ENCODE peak calls at places on chromosomes 1 and 21, in five cellular contexts. E, G, R, X and C are unnamed samples.

GRCh38 chr21:46069166-46069565 is 28.7 kb upstream of the COL6A2 start:
- DNase-seq in E (no peak), G (no peak), X (no peak), R (no peak), C (no peak)

GRCh38 chr1:244214009-244214967 is 163.2 kb downstream of the ZBTB18 start:
- DNase-seq in E (no peak), X (peak; percentile 55), G (peak; percentile 99), R (peak; percentile 57), C (peak; percentile 97)

GRCh38 chr1:229381234-229381633 is 38.4 kb upstream of the CCSAP start:
- DNase-seq in R (no peak), E (no peak), G (no peak), X (no peak), C (no peak)

GRCh38 chr1:23810818-23811420 is 10.4 kb upstream of the GALE start:
- DNase-seq in G (no peak), X (peak; percentile 63), E (peak; percentile 70), R (no peak), C (no peak)

GRCh38 chr1:207658408-207658807 is 13.5 kb downstream of the CR1L start:
- DNase-seq in R (no peak), X (no peak), E (no peak), G (no peak), C (no peak)

GRCh38 chr1:109993885-109994284 is 9.3 kb downstream of the AHCYL1 start:
- DNase-seq in R (no peak), G (no peak), E (no peak), X (no peak), C (no peak)

GRCh38 chr1:44515416-44515815 is 110.4 kb downstream of the RNF220 start:
- DNase-seq in R (peak; percentile 15), G (peak; percentile 21), E (no peak), X (no peak), C (no peak)

GRCh38 chr1:246483204-246483933 is 23.7 kb downstream of the SMYD3 start:
- DNase-seq in E (peak; percentile 26), G (no peak), R (no peak), X (no peak), C (no peak)

GRCh38 chr1:202088216-202088615 is 34.5 kb upstream of the GPR37L1 start:
- DNase-seq in R (no peak), G (no peak), X (peak; percentile 55), E (no peak), C (no peak)

GRCh38 chr1:20587639-20588017 is 1.3 kb upstream of the CDA start:
- DNase-seq in X (no peak), R (no peak), E (no peak), G (peak; percentile 43), C (no peak)

GRCh38 chr1:229169399-229169798 is 101.5 kb upstream of the RAB4A start:
- DNase-seq in E (no peak), G (no peak), R (no peak), X (no peak), C (no peak)

GRCh38 chr21:45152265-45152746 is 77.9 kb downstream of the ADARB1 start:
- DNase-seq in R (no peak), G (no peak), X (no peak), E (peak; percentile 72), C (no peak)

GRCh38 chr1:146036990-146037646 is 15.6 kb upstream of the HJV start:
- DNase-seq in X (no peak), E (peak; percentile 95), R (peak; percentile 64), G (peak; percentile 93), C (peak; percentile 74)

GRCh38 chr1:176957603-176958002 is 206.9 kb downstream of the ASTN1 start:
- DNase-seq in X (no peak), G (no peak), E (no peak), R (no peak), C (no peak)

GRCh38 chr1:225877570-225877969 is 4.6 kb downstream of the TMEM63A start:
- DNase-seq in E (peak; percentile 33), R (peak; percentile 64), X (peak; percentile 77), G (peak; percentile 44), C (peak; percentile 22)

GRCh38 chr21:42601656-42602055 is 51.8 kb upstream of the PDE9A start:
- DNase-seq in E (no peak), X (no peak), G (no peak), R (no peak), C (no peak)

GRCh38 chr1:244231193-244231571 is 180.1 kb downstream of the ZBTB18 start:
- DNase-seq in X (no peak), G (no peak), E (no peak), R (no peak), C (no peak)

GRCh38 chr1:15757016-15757543 is 1.5 kb upstream of the FBLIM1 start:
- DNase-seq in E (no peak), X (no peak), R (no peak), G (no peak), C (no peak)

GRCh38 chr1:201022824-201023516 is 544 bp downstream of the KIF21B start:
- DNase-seq in R (no peak), X (peak; percentile 54), E (no peak), G (no peak), C (no peak)

GRCh38 chr1:61441723-61442262 is 283.1 kb downstream of the TM2D1 start:
- DNase-seq in G (no peak), X (no peak), E (no peak), R (no peak), C (peak; percentile 8)

GRCh38 chr1:236514703-236515442 is 8.9 kb upstream of the LGALS8 start:
- DNase-seq in R (no peak), X (no peak), E (no peak), G (no peak), C (no peak)

GRCh38 chr1:224852901-224853568 is 76.4 kb upstream of the DNAH14 start:
- DNase-seq in G (peak; percentile 37), X (peak; percentile 46), E (peak; percentile 72), R (peak; percentile 35), C (peak; percentile 35)

DNA sequence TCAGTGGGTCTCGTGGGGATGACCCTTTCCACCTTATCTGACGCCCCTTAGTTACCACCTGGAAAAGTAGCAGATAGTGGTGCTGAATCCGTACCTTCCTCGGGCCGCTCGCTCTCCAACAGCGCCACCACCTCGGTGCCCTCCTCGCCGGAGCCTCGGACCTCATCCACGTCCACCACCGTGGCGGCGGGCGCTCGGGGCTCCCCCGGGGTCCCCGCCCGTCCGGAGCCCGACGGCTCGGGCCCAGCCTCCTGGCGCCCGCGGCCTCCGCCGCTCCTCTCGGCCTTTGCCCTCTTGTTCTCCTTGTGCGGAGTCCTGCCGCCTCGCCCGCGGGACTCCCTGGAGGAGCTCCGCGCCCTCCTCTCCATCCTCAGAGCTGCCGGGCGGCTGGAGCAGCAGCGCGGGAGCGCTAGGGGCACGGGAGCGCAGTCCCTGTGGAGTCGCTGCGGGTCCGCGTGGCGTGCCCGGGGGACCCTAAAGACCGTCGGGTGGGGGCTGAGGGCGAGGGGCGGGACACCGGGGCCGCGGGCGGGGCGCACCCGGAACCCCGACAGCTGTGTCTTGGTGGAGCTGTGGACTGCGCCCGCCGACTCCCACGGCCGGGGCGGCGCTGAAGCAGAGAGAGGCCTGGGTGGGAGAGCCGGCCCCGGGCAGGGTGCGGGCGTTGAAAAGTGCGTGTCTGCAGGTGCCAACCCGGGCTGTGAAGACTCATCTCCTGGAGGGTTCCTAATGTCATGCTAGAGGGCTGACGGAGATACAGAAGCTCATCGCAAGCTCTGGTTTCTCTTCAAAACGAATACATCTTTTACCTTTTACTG is at the start of gene NPHS2:
- DNase-seq in R (no peak), G (no peak), X (peak; percentile 57), E (no peak), C (no peak)
- TF ChIP-seq CTCF in R (no peak), G (no peak), X (no peak), E (no peak), C (no peak)

DNA sequence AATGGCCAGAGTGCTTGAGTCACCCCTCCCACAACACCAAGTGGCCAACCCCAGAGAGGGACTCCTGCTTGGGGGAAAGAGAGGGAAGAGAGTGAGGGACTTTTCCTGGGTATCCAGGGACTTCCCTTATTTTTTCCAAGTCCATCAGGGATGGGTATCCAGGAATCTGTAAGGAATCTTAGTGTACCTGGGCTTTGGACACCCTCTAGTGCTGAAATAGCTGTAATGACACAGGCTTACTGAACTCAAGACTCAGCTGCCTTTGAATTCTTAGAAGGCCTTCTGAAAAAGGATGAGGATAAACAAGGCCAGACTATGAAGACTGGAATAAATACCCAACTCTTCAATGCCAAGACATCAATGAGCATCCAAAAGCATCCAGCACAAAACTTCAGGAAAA is 12.0 kb downstream of the TSHB start:
- DNase-seq in G (no peak), E (peak; percentile 35), X (no peak), R (no peak), C (no peak)
- TF ChIP-seq CTCF in G (peak; percentile 68), E (peak; percentile 50), X (peak; percentile 39), R (peak; percentile 13), C (peak; percentile 6)

DNA sequence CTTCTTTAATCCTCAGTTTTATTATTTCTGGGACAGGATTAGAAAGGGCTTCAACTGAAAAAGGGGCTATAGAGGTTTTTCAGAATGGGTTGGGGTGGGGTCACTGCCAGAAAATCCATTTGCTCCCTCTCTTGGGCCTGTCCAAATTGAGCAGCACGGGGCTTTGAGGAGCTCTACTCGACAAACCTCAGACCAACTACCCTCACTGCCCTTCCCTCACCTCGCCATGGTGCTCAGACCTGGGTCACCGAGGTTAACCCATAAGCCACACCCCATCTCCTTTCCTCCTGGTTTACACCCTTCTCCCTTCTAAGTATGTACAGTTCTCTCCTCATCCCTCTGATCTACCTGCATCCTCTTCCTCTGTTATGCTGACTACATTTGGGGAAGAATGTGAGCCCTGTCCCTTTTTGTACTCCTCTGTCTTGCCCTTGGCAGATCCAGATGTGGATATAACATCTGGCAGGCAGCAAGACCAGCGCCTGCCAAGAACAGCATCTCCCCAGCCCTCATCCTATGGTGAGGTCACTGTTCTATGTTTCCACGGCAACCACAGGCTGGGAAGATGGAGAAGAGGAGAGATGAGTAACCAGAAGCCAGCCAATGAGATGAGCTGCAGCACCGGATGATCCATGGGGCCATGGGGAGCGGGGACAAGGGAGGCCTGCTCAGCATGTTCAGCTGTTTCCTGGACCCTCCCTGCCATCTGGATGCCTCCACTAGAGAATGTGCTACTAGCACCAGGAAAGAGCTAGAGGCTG is 3.7 kb upstream of the FABP3 start:
- DNase-seq in R (peak; percentile 47), E (peak; percentile 76), G (peak; percentile 93), X (peak; percentile 90), C (peak; percentile 64)
- TF ChIP-seq CTCF in R (no peak), E (no peak), G (no peak), X (no peak), C (no peak)

GRCh38 chr1:98051065-98051675 is 130.3 kb upstream of the DPYD start:
- DNase-seq in R (peak; percentile 36), G (peak; percentile 75), X (peak; percentile 53), E (peak; percentile 89), C (peak; percentile 54)

GRCh38 chr1:98046031-98046641 is 125.3 kb upstream of the DPYD start:
- DNase-seq in R (no peak), E (peak; percentile 65), G (no peak), X (peak; percentile 52), C (no peak)

GRCh38 chr1:98045211-98046030 is 124.6 kb upstream of the DPYD start:
- DNase-seq in X (peak; percentile 77), E (peak; percentile 70), G (peak; percentile 29), R (peak; percentile 31), C (no peak)

GRCh38 chr1:98049370-98050115 is 128.7 kb upstream of the DPYD start:
- DNase-seq in G (no peak), E (peak; percentile 50), R (no peak), X (peak; percentile 51), C (no peak)

DNA sequence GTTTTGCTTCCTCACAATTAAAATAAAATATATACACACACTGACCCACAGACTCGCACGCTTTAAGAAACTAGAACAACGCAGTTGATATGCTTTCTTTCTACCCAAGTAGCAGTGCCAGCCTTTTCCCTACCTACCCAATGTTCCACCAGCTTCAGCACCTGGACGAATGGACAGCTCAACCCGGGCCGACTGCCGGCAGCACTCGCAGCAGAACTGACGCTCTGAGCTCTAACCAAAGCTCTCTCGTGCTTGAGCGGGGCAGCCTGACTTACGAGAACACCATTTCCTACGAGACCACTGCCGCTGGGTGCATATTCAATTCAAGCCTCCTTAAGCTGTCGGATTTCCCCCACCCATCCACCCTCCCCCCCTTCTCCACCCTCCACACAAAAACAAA is 127.4 kb upstream of the DPYD start:
- DNase-seq in E (peak; percentile 95), X (peak; percentile 59), R (peak; percentile 26), G (peak; percentile 90), C (peak; percentile 60)
- TF ChIP-seq CTCF in E (no peak), X (peak; percentile 8), R (no peak), G (no peak), C (no peak)